ENCODE peak calls at places on chromosomes 2 and 18, in nine cellular contexts. W is iPS DF 6.9; Q is tibial nerve; G is thoracic aorta; I is CD8-positive, alpha-beta memory T cell; A is adrenal gland; B is uterus; V is heart right ventricle; Z is CD4-positive, CD25-positive, alpha-beta regulatory T cell. C is an unnamed sample. For H3K4me1 and H3K27me3, the result is how much of the 10 kb centered on the place peaks cover.

GRCh38 chr2:1795261-1795828 is 51.0 kb upstream of the PXDN start:
- DNase-seq in W (no peak), Q (no peak), G (no peak), I (no peak), A (no peak), B (no peak), V (no peak), Z (no peak), C (no peak)

GRCh38 chr2:182814804-182815203 is 51.6 kb downstream of the FRZB start:
- DNase-seq in W (no peak), Q (no peak), G (no peak), I (no peak), A (no peak), B (no peak), V (no peak), Z (no peak), C (no peak)

GRCh38 chr2:66915237-66915636 is 480.3 kb downstream of the MEIS1 start:
- DNase-seq in W (no peak), Q (no peak), G (no peak), I (no peak), A (no peak), B (no peak), V (no peak), Z (no peak), C (no peak)

GRCh38 chr2:238821391-238821790 is 26.5 kb upstream of the TWIST2 start:
- DNase-seq in W (no peak), Q (no peak), G (no peak), I (no peak), A (no peak), B (peak), V (no peak), Z (no peak), C (no peak)

GRCh38 chr2:7053650-7054262 is 136.5 kb downstream of the RNF144A start:
- DNase-seq in W (no peak), Q (no peak), G (no peak), I (no peak), A (no peak), B (no peak), V (no peak), Z (no peak), C (no peak)

GRCh38 chr18:23324056-23324811 is 128.9 kb upstream of the RIOK3 start:
- DNase-seq in W (no peak), Q (no peak), G (no peak), I (no peak), A (no peak), B (no peak), V (no peak), Z (no peak), C (no peak)

GRCh38 chr18:61589053-61589723 is 256.0 kb downstream of the CDH20 start:
- DNase-seq in W (no peak), Q (no peak), G (no peak), I (no peak), A (no peak), B (peak), V (no peak), Z (no peak), C (no peak)

GRCh38 chr18:957829-958228 is 53.2 kb downstream of the ADCYAP1 start:
- DNase-seq in W (no peak), Q (no peak), G (no peak), I (no peak), A (no peak), B (no peak), V (no peak), Z (no peak), C (no peak)

GRCh38 chr2:239026711-239027430 is 179.0 kb downstream of the TWIST2 start:
- DNase-seq in W (no peak), Q (no peak), G (no peak), I (no peak), A (no peak), B (no peak), V (no peak), Z (no peak), C (no peak)

GRCh38 chr2:98469862-98470544 is 25.3 kb downstream of the INPP4A start:
- DNase-seq in W (no peak), Q (no peak), G (no peak), I (no peak), A (no peak), B (no peak), V (no peak), Z (no peak), C (no peak)

GRCh38 chr2:25378731-25379490 is 37.2 kb upstream of the DNMT3A start:
- DNase-seq in W (no peak), Q (no peak), G (no peak), I (no peak), A (peak), B (no peak), V (no peak), Z (no peak), C (no peak)

GRCh38 chr18:11391636-11392035 is 217.8 kb upstream of the SLC35G4 start:
- DNase-seq in W (no peak), Q (no peak), G (no peak), I (no peak), A (no peak), B (no peak), V (no peak), Z (no peak), C (no peak)

GRCh38 chr18:3538954-3539617 is 89.1 kb downstream of the TGIF1 start:
- DNase-seq in W (no peak), Q (no peak), G (no peak), I (no peak), A (no peak), B (no peak), V (no peak), Z (no peak), C (no peak)

GRCh38 chr2:134739879-134740301 is 21.1 kb upstream of the TMEM163 start:
- DNase-seq in W (no peak), Q (peak), G (no peak), I (no peak), A (no peak), B (no peak), V (peak), Z (no peak), C (no peak)

GRCh38 chr2:122112633-122113032 is 357.2 kb downstream of the TSN start:
- DNase-seq in W (no peak), Q (no peak), G (no peak), I (no peak), A (no peak), B (no peak), V (no peak), Z (no peak), C (no peak)

GRCh38 chr18:29749699-29750098 is 1292.8 kb downstream of the DSC3 start:
- DNase-seq in W (no peak), Q (no peak), G (no peak), I (no peak), A (no peak), B (no peak), V (no peak), Z (no peak), C (no peak)

GRCh38 chr2:187403568-187404260 is 44.3 kb downstream of the CALCRL start:
- DNase-seq in W (no peak), Q (no peak), G (no peak), I (no peak), A (no peak), B (peak), V (peak), Z (no peak), C (no peak)

GRCh38 chr2:73851274-73851673 is 22.5 kb downstream of the STAMBP start:
- DNase-seq in W (no peak), Q (no peak), G (no peak), I (no peak), A (no peak), B (no peak), V (no peak), Z (peak), C (no peak)

GRCh38 chr18:56165601-56166355 is 472.6 kb downstream of the TXNL1 start:
- DNase-seq in W (no peak), Q (no peak), G (no peak), I (no peak), A (no peak), B (no peak), V (no peak), Z (no peak), C (no peak)

GRCh38 chr18:56162316-56162715 is 476.1 kb downstream of the TXNL1 start:
- DNase-seq in W (no peak), Q (no peak), G (no peak), I (no peak), A (no peak), B (no peak), V (no peak), Z (no peak), C (no peak)

GRCh38 chr18:56162871-56163270 is 475.5 kb downstream of the TXNL1 start:
- DNase-seq in W (no peak), Q (no peak), G (no peak), I (no peak), A (no peak), B (no peak), V (no peak), Z (no peak), C (no peak)

GRCh38 chr18:56158676-56159075 is 479.7 kb downstream of the TXNL1 start:
- DNase-seq in W (no peak), Q (no peak), G (no peak), I (no peak), A (no peak), B (no peak), V (no peak), Z (no peak), C (no peak)

GRCh38 chr18:56161604-56162003 is 476.8 kb downstream of the TXNL1 start:
- DNase-seq in W (no peak), Q (no peak), G (no peak), I (no peak), A (no peak), B (no peak), V (peak), Z (no peak), C (no peak)
- H3K4me1 ChIP-seq in W (under half), Q (under half), G (under half), I (under half), A (under half), B (under half), V (under half), Z (under half), C (under half)

DNA sequence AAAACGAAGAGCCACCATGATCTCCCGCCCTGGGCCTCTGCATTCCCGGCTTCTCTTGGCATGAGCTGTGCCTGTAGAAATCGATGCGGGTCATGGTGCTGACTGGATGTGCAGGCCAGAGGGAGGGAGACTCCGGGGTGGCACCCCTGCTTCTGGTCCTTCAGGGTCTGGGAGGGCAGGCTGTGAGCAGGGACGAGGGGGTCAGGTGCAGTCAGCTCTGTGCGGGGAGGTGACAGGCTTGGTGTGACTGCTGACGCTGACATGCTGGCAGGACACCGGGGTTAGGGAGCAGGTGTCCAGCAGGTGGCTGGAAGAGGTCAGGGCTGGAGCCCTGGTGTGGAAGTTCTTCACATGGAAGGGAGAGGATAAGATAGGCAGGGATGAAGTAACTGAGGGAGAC is 48.7 kb upstream of the KCNF1 start:
- DNase-seq in W (no peak), Q (no peak), G (no peak), I (no peak), A (no peak), B (no peak), V (no peak), Z (no peak), C (no peak)
- H3K27me3 ChIP-seq in W (under half), Q (under half), G (under half), I (under half), A (under half), B (under half), V (under half), Z (under half), C (under half)

DNA sequence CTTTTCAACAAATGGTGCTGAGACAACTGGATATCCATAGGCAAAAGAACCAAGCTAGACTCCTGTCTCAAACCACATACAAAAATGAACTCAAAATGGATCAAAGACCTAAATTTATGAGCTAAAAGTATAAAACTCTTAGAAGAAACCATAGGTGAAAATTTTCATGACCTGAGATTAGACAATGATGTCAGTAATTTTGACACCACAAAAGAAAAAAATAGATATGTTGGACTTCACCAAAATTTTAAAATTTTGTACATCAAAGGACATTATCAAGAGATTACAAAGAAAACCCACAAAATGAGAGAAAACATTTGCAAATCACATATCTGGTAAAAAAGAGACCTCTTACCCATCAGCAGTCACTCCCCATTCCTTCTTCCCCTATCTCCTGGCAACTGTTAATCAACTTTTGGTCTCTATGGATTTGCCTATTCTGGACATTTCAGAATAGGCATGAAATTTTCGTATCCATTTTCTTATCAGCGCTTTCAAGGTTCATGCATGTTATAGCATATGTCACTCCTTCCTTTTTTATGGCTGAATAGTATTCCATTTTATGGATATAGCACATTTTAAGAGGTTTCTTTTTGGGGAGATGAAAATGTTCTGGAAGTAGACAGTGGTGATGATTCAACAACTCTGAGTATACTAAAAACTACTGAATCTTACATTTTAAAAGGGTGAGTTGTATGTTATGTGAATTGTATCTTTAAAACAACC is 43.3 kb downstream of the FAM178B start:
- DNase-seq in W (no peak), Q (no peak), G (no peak), I (no peak), A (no peak), B (no peak), V (no peak), Z (no peak), C (no peak)
- H3K27ac ChIP-seq in W (no peak), Q (peak), G (no peak), I (no peak), A (no peak), B (no peak), V (no peak), Z (no peak), C (no peak)

DNA sequence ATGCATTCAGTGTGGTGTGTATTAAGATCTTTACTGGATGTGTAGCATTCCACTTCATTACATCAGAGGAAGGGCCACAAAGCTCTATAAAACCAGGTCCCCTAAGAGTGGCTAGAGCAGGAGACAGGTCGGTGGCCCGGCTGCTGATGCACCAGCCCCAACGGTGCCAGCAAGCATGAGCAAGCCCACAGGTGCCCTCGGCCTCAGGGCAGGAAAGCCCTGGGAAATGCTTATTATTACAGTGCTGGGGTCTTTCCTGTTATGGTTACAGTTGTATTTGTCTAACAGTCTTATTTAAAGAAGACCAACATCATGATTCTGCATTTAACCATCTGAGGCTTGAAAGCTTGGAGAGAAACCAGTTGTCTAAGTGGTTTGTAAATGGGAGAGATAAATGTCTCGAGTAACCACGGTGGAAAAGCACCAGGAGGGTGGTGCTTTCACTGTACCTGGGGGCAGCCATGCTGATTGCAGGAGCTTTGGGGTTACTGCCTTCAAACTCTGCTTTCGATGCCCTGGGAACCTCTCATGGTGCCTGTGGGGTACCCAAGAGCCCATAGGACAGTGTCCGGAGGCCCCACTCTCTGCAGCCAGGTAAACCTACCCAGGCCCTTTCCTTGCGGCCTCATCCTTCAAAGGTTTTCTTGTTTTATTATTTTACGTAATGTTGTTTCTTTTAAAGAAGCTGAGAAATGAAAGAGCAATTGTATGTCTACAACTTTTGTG is 133.1 kb downstream of the SH3RF3 start:
- DNase-seq in W (no peak), Q (no peak), G (no peak), I (no peak), A (no peak), B (no peak), V (no peak), Z (no peak), C (no peak)
- H3K4me1 ChIP-seq in W (under half), Q (under half), G (under half), I (under half), A (under half), B (under half), V (under half), Z (under half), C (under half)

GRCh38 chr2:107358921-107359320 is 467.8 kb upstream of the RGPD4 start:
- DNase-seq in W (no peak), Q (no peak), G (no peak), I (no peak), A (no peak), B (no peak), V (no peak), Z (no peak), C (no peak)
- H3K27me3 ChIP-seq in W (under half), Q (under half), G (under half), I (under half), A (under half), B (under half), V (under half), Z (under half), C (under half)

DNA sequence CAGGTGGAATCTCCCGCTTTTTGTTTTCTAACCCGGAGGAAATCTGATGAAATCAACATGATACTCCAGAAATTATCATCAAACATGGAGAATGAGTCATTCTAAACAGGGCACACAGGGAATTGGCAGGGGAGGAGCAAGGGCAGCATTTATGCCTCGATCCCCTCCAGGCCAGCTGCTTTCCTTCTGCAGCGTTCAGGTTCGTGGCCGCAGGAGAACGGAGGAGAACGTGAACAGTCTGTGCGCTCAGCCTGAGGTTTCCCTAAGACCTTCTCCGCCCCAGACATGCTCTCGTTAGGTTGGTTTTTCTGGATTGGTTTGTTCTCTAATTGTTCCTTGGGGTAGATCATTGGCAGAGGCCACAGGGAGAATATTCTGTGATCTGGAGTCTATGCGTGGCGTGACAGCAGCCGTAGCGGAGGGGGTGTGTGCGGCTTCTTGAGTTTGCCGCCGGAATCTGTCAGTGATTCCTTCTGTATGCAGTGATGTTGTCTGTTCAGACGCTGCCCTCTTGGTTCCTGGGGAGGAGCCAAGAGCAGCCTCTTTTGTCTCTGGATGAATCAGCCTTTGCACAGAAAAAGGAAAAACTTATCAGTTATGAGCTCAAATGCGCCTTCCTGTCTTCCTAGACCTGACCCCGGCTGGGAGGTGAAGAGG is 75.9 kb downstream of the SH3BP4 start:
- DNase-seq in W (no peak), Q (no peak), G (no peak), I (no peak), A (peak), B (no peak), V (no peak), Z (no peak), C (no peak)
- H3K27ac ChIP-seq in W (no peak), Q (no peak), G (no peak), I (no peak), A (peak), B (no peak), V (no peak), Z (no peak), C (no peak)

C was measured in effector memory CD4-positive, alpha-beta T cell.